ENCODE peak calls at places on chromosomes 7 and 10, in four cellular contexts. D, K, H and W are unnamed samples.

GRCh38 chr10:89475567-89475966 is 59.8 kb downstream of the SLC16A12 start:
- DNase-seq in D (no peak), K (no peak), H (peak), W (no peak)

GRCh38 chr7:2242541-2243482 is 786 bp downstream of the NUDT1 start:
- DNase-seq in D (no peak), K (no peak), H (peak), W (no peak)

GRCh38 chr10:90138844-90139243 is 437.5 kb downstream of the KIF20B start:
- DNase-seq in D (no peak), K (no peak), H (peak), W (no peak)

GRCh38 chr7:12054830-12055229 is 156.3 kb upstream of the TMEM106B start:
- DNase-seq in D (no peak), K (no peak), H (no peak), W (no peak)

GRCh38 chr7:17552952-17553351 is 254.5 kb downstream of the AHR start:
- DNase-seq in D (no peak), K (no peak), H (no peak), W (no peak)

GRCh38 chr7:1721047-1721687 is 51.1 kb downstream of the ELFN1 start:
- DNase-seq in D (no peak), K (no peak), H (no peak), W (no peak)

GRCh38 chr7:44322631-44323363 is 2.6 kb downstream of the CAMK2B start:
- DNase-seq in D (peak), K (no peak), H (no peak), W (no peak)

GRCh38 chr7:28807396-28807994 is 150.6 kb downstream of the TRIL start:
- DNase-seq in D (no peak), K (no peak), H (no peak), W (no peak)

GRCh38 chr7:14938181-14938580 is 35.6 kb upstream of the DGKB start:
- DNase-seq in D (no peak), K (no peak), H (no peak), W (no peak)

GRCh38 chr7:118590107-118590506 is 365.6 kb downstream of the ANKRD7 start:
- DNase-seq in D (no peak), K (no peak), H (no peak), W (peak)

GRCh38 chr7:98209166-98209920 is 1.9 kb upstream of the BHLHA15 start:
- DNase-seq in D (no peak), K (no peak), H (no peak), W (no peak)

GRCh38 chr7:151655555-151655954 is 135.9 kb upstream of the RHEB start:
- DNase-seq in D (no peak), K (no peak), H (no peak), W (no peak)

GRCh38 chr7:5630670-5631069 is 150.8 kb downstream of the RNF216 start:
- DNase-seq in D (no peak), K (no peak), H (no peak), W (no peak)

GRCh38 chr10:17562572-17562971 is 54.6 kb downstream of the HACD1 start:
- DNase-seq in D (no peak), K (no peak), H (no peak), W (no peak)

GRCh38 chr7:147809785-147810184 is 780.8 kb upstream of the C7orf33 start:
- DNase-seq in D (no peak), K (no peak), H (no peak), W (no peak)

GRCh38 chr7:146090023-146090645 is 26.5 kb upstream of the CNTNAP2 start:
- DNase-seq in D (peak), K (peak), H (peak), W (peak)

GRCh38 chr10:22723343-22723779 is 9.0 kb upstream of the PIP4K2A start:
- DNase-seq in D (no peak), K (no peak), H (no peak), W (no peak)
- TF ChIP-seq MAX in D (no peak), K (no peak), H (no peak), W (no peak)

DNA sequence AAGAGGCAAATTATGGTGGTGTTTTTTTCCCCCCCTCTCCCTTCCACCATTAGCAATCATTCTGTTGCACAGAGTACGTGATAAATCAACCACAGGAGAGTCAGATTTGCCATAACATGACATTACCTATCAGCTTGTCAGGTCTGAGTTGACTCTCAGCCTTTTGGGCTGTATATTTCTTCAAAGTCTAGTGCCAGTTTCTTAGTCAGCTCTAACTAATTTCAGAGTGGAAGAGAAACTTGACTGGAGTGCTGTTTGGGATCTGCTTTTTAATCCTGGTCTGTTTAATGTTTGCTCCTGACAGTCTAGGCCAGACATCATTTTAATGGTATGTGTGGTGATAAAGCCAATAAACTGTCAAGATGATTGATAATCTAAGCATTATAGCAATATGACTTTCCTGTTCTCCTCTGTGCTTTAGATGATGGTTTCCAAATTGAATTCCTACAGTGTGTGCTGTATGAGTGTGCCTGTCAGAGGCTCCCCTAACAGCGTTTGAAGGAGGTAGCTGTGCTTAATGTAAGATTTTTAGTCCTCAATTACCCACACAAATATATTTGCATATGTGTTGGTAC is 76.9 kb downstream of the LRMDA start:
- DNase-seq in D (peak), K (no peak), H (no peak), W (no peak)
- TF ChIP-seq ELF1 in D (peak), K (no peak), H (no peak), W (no peak)

GRCh38 chr10:114301951-114302710 is 63.1 kb downstream of the VWA2 start:
- DNase-seq in D (no peak), K (no peak), H (no peak), W (no peak)
- TF ChIP-seq MAX in D (no peak), K (no peak), H (no peak), W (no peak)

GRCh38 chr7:105678811-105679495 is 97.7 kb upstream of the EFCAB10 start:
- DNase-seq in D (no peak), K (no peak), H (no peak), W (no peak)
- TF ChIP-seq ELF1 in D (no peak), K (peak), H (no peak), W (no peak)

GRCh38 chr7:47361746-47362215 is 220.1 kb downstream of the TNS3 start:
- DNase-seq in D (no peak), K (no peak), H (no peak), W (peak)
- TF ChIP-seq MAX in D (no peak), K (no peak), H (no peak), W (peak)

GRCh38 chr10:99297033-99297432 is 32.1 kb upstream of the CNNM1 start:
- DNase-seq in D (peak), K (no peak), H (peak), W (no peak)
- TF ChIP-seq ELF1 in D (no peak), K (no peak), H (no peak), W (no peak)

GRCh38 chr7:127252736-127253288 is at the start of gene GRM8:
- DNase-seq in D (peak), K (peak), H (peak), W (no peak)
- TF ChIP-seq MAX in D (no peak), K (no peak), H (no peak), W (no peak)